ENCODE peak calls at places on chromosomes 4 and X, in nine cellular contexts. One of them, this sample, is unnamed. For H3K4me1 and H3K36me3, the result is how much of the 10 kb centered on the place peaks cover.

GRCh38 chrX:85590638-85591037 is 211.2 kb upstream of the POF1B start:
- DNase-seq in GM23248: no peak
- DNase-seq in mesenchymal stem cell: no peak
- DNase-seq in transverse colon: no peak
- DNase-seq in suprapubic skin: no peak
- DNase-seq in H1: no peak
- DNase-seq in CD4-positive, alpha-beta memory T cell: no peak
- DNase-seq in mesendoderm: peak
- DNase-seq in SK-N-SH: no peak
- DNase-seq in this sample: no peak

GRCh38 chr4:155208258-155209054 is at the start of gene NPY2R:
- DNase-seq in mesenchymal stem cell: no peak
- DNase-seq in mesendoderm: peak
- DNase-seq in H1: peak
- DNase-seq in CD4-positive, alpha-beta memory T cell: no peak
- DNase-seq in SK-N-SH: peak
- DNase-seq in GM23248: no peak
- DNase-seq in suprapubic skin: no peak
- DNase-seq in transverse colon: peak
- DNase-seq in this sample: no peak

GRCh38 chrX:105564536-105564935 is 257.8 kb upstream of the NRK start:
- DNase-seq in GM23248: no peak
- DNase-seq in suprapubic skin: no peak
- DNase-seq in CD4-positive, alpha-beta memory T cell: no peak
- DNase-seq in H1: no peak
- DNase-seq in SK-N-SH: no peak
- DNase-seq in mesendoderm: no peak
- DNase-seq in transverse colon: no peak
- DNase-seq in mesenchymal stem cell: peak
- DNase-seq in this sample: no peak

GRCh38 chr4:108370291-108370690 is 201.6 kb upstream of the LEF1 start:
- DNase-seq in mesenchymal stem cell: no peak
- DNase-seq in mesendoderm: no peak
- DNase-seq in GM23248: no peak
- DNase-seq in SK-N-SH: no peak
- DNase-seq in CD4-positive, alpha-beta memory T cell: no peak
- DNase-seq in suprapubic skin: no peak
- DNase-seq in H1: no peak
- DNase-seq in transverse colon: no peak
- DNase-seq in this sample: no peak

GRCh38 chr4:10639100-10639499 is 45.5 kb downstream of the CLNK start:
- DNase-seq in mesendoderm: peak
- DNase-seq in CD4-positive, alpha-beta memory T cell: no peak
- DNase-seq in suprapubic skin: no peak
- DNase-seq in SK-N-SH: no peak
- DNase-seq in H1: no peak
- DNase-seq in GM23248: no peak
- DNase-seq in mesenchymal stem cell: no peak
- DNase-seq in transverse colon: no peak
- DNase-seq in this sample: no peak

GRCh38 chr4:89586318-89586717 is 250.6 kb downstream of the SNCA start:
- DNase-seq in transverse colon: no peak
- DNase-seq in GM23248: no peak
- DNase-seq in suprapubic skin: no peak
- DNase-seq in mesendoderm: peak
- DNase-seq in mesenchymal stem cell: peak
- DNase-seq in CD4-positive, alpha-beta memory T cell: no peak
- DNase-seq in H1: no peak
- DNase-seq in SK-N-SH: no peak
- DNase-seq in this sample: no peak

GRCh38 chr4:143352052-143352451 is 15.4 kb downstream of the GAB1 start:
- DNase-seq in CD4-positive, alpha-beta memory T cell: no peak
- DNase-seq in GM23248: no peak
- DNase-seq in suprapubic skin: no peak
- DNase-seq in H1: no peak
- DNase-seq in mesendoderm: no peak
- DNase-seq in transverse colon: peak
- DNase-seq in mesenchymal stem cell: no peak
- DNase-seq in SK-N-SH: peak
- DNase-seq in this sample: no peak

GRCh38 chr4:24842356-24842755 is 47.0 kb downstream of the SOD3 start:
- DNase-seq in mesenchymal stem cell: no peak
- DNase-seq in suprapubic skin: no peak
- DNase-seq in GM23248: no peak
- DNase-seq in SK-N-SH: no peak
- DNase-seq in CD4-positive, alpha-beta memory T cell: no peak
- DNase-seq in mesendoderm: no peak
- DNase-seq in transverse colon: peak
- DNase-seq in H1: no peak
- DNase-seq in this sample: no peak

GRCh38 chrX:57906790-57907189 is 3.5 kb downstream of the ZXDA start:
- DNase-seq in SK-N-SH: no peak
- DNase-seq in H1: no peak
- DNase-seq in suprapubic skin: no peak
- DNase-seq in transverse colon: no peak
- DNase-seq in mesenchymal stem cell: no peak
- DNase-seq in GM23248: peak
- DNase-seq in CD4-positive, alpha-beta memory T cell: no peak
- DNase-seq in mesendoderm: no peak
- DNase-seq in this sample: no peak

GRCh38 chr4:37982736-37983135 is 22.5 kb downstream of the PTTG2 start:
- DNase-seq in H1: no peak
- DNase-seq in suprapubic skin: no peak
- DNase-seq in transverse colon: no peak
- DNase-seq in mesendoderm: no peak
- DNase-seq in GM23248: no peak
- DNase-seq in CD4-positive, alpha-beta memory T cell: no peak
- DNase-seq in mesenchymal stem cell: no peak
- DNase-seq in SK-N-SH: no peak
- DNase-seq in this sample: no peak

GRCh38 chr4:3471098-3471760 is 8.1 kb downstream of the DOK7 start:
- DNase-seq in suprapubic skin: no peak
- DNase-seq in CD4-positive, alpha-beta memory T cell: no peak
- DNase-seq in mesenchymal stem cell: no peak
- DNase-seq in GM23248: no peak
- DNase-seq in transverse colon: no peak
- DNase-seq in mesendoderm: no peak
- DNase-seq in H1: no peak
- DNase-seq in SK-N-SH: no peak
- DNase-seq in this sample: no peak
- H3K4me1 ChIP-seq in suprapubic skin: under half
- H3K4me1 ChIP-seq in CD4-positive, alpha-beta memory T cell: under half
- H3K4me1 ChIP-seq in mesenchymal stem cell: under half
- H3K4me1 ChIP-seq in GM23248: under half
- H3K4me1 ChIP-seq in transverse colon: under half
- H3K4me1 ChIP-seq in mesendoderm: under half
- H3K4me1 ChIP-seq in H1: under half
- H3K4me1 ChIP-seq in SK-N-SH: under half
- H3K4me1 ChIP-seq in this sample: under half

DNA sequence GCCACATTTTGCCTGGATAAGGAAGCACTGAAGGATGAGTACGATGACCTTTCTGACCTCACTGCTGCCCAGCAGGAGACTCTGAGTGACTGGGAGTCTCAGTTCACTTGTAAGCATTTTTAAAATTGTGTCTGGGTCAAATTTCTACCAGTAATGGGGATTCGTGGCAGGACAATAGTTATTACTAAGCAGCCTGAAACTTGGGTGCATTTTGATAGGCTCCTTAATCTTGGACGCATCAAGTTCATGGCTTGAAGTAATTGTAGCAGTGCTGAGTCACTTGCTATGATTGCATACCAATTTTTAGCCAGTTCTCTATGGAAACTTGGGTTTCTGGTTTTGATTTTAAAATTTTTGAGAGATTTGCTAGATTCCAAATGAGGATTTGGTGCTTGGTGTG is 4.3 kb downstream of the PGRMC1 start:
- DNase-seq in mesendoderm: no peak
- DNase-seq in GM23248: peak
- DNase-seq in transverse colon: no peak
- DNase-seq in suprapubic skin: no peak
- DNase-seq in SK-N-SH: no peak
- DNase-seq in H1: no peak
- DNase-seq in mesenchymal stem cell: no peak
- DNase-seq in CD4-positive, alpha-beta memory T cell: no peak
- DNase-seq in this sample: no peak
- H3K36me3 ChIP-seq in mesendoderm: under half
- H3K36me3 ChIP-seq in GM23248: under half
- H3K36me3 ChIP-seq in transverse colon: under half
- H3K36me3 ChIP-seq in suprapubic skin: under half
- H3K36me3 ChIP-seq in SK-N-SH: under half
- H3K36me3 ChIP-seq in H1: half or more
- H3K36me3 ChIP-seq in mesenchymal stem cell: under half
- H3K36me3 ChIP-seq in CD4-positive, alpha-beta memory T cell: under half
- H3K36me3 ChIP-seq in this sample: under half

GRCh38 chr4:140012688-140013087 is 141.3 kb downstream of the MAML3 start:
- DNase-seq in SK-N-SH: peak
- DNase-seq in transverse colon: peak
- DNase-seq in CD4-positive, alpha-beta memory T cell: peak
- DNase-seq in H1: peak
- DNase-seq in suprapubic skin: no peak
- DNase-seq in GM23248: peak
- DNase-seq in mesenchymal stem cell: peak
- DNase-seq in mesendoderm: peak
- DNase-seq in this sample: no peak
- H3K4me3 ChIP-seq in SK-N-SH: no peak
- H3K4me3 ChIP-seq in transverse colon: no peak
- H3K4me3 ChIP-seq in CD4-positive, alpha-beta memory T cell: no peak
- H3K4me3 ChIP-seq in H1: no peak
- H3K4me3 ChIP-seq in suprapubic skin: no peak
- H3K4me3 ChIP-seq in GM23248: no peak
- H3K4me3 ChIP-seq in mesenchymal stem cell: no peak
- H3K4me3 ChIP-seq in mesendoderm: no peak
- H3K4me3 ChIP-seq in this sample: no peak

DNA sequence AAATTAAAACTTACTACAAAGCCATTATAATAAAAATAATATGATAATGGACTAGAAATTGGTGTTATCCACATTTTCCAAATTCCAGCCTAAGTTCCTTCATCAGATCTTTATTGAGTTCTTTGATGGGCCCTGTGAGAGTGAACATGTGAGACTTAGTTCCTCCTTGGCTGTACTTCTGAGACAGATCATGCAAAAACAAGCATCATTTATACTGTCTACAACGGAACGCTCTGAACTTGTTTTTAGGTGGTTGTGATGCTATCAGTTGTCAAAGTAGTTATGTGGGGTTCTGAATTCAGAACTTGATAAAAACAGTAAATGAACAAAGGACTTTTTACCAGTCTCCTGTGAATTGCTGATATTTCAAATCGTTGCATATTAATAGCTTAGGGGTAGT is 48.9 kb downstream of the JADE3 start:
- DNase-seq in CD4-positive, alpha-beta memory T cell: no peak
- DNase-seq in H1: no peak
- DNase-seq in transverse colon: no peak
- DNase-seq in GM23248: no peak
- DNase-seq in suprapubic skin: no peak
- DNase-seq in mesendoderm: no peak
- DNase-seq in mesenchymal stem cell: no peak
- DNase-seq in SK-N-SH: no peak
- DNase-seq in this sample: no peak
- H3K4me1 ChIP-seq in CD4-positive, alpha-beta memory T cell: under half
- H3K4me1 ChIP-seq in H1: under half
- H3K4me1 ChIP-seq in transverse colon: under half
- H3K4me1 ChIP-seq in GM23248: under half
- H3K4me1 ChIP-seq in suprapubic skin: under half
- H3K4me1 ChIP-seq in mesendoderm: under half
- H3K4me1 ChIP-seq in mesenchymal stem cell: under half
- H3K4me1 ChIP-seq in SK-N-SH: under half
- H3K4me1 ChIP-seq in this sample: under half

This sample was measured in iPS DF 6.9.